ENCODE peak calls at places on chromosomes 6 and 20, in four cellular contexts. R, F, G and X are unnamed samples.

GRCh38 chr6:125027287-125027686 is 65.0 kb downstream of the RNF217 start:
- DNase-seq in R (no peak), F (no peak), G (no peak), X (no peak)

GRCh38 chr6:24910850-24911712 is 24.7 kb downstream of the RIPOR2 start:
- DNase-seq in R (peak), F (no peak), G (peak), X (no peak)

GRCh38 chr20:428658-429200 is 20.6 kb downstream of the RBCK1 start:
- DNase-seq in R (no peak), F (no peak), G (peak), X (no peak)

GRCh38 chr20:3209023-3209945 is at the start of gene ITPA:
- DNase-seq in R (peak), F (peak), G (peak), X (peak)

GRCh38 chr6:84459401-84459800 is 232.0 kb upstream of the CEP162 start:
- DNase-seq in R (no peak), F (no peak), G (no peak), X (no peak)

GRCh38 chr20:41969656-41970055 is 351.5 kb upstream of the CHD6 start:
- DNase-seq in R (no peak), F (no peak), G (no peak), X (no peak)

GRCh38 chr6:155374681-155375080 is 60.4 kb upstream of the TFB1M start:
- DNase-seq in R (no peak), F (no peak), G (no peak), X (no peak)

GRCh38 chr20:46211331-46211722 is 93.2 kb downstream of the CD40 start:
- DNase-seq in R (no peak), F (no peak), G (no peak), X (no peak)

GRCh38 chr6:48766349-48766748 is 655.4 kb upstream of the PTCHD4 start:
- DNase-seq in R (no peak), F (no peak), G (no peak), X (peak)

GRCh38 chr6:41655706-41656668 is 17.7 kb downstream of the MDFI start:
- DNase-seq in R (no peak), F (no peak), G (no peak), X (no peak)

GRCh38 chr20:62406635-62407176 is 379 bp downstream of the CABLES2 start:
- DNase-seq in R (no peak), F (peak), G (no peak), X (peak)

GRCh38 chr6:23180504-23181293 is 611.3 kb downstream of the HDGFL1 start:
- DNase-seq in R (peak), F (no peak), G (no peak), X (no peak)

GRCh38 chr20:51826372-51826771 is 24.1 kb upstream of the SALL4 start:
- DNase-seq in R (no peak), F (no peak), G (no peak), X (no peak)

GRCh38 chr6:153172815-153173214 is 41.7 kb upstream of the RGS17 start:
- DNase-seq in R (no peak), F (no peak), G (no peak), X (no peak)

GRCh38 chr20:59972037-59972801 is 14.0 kb downstream of the CDH26 start:
- DNase-seq in R (no peak), F (no peak), G (no peak), X (no peak)

GRCh38 chr6:114281496-114281895 is 61.3 kb downstream of the HS3ST5 start:
- DNase-seq in R (no peak), F (no peak), G (no peak), X (no peak)

GRCh38 chr20:14986026-14986655 is 648.7 kb upstream of the FLRT3 start:
- DNase-seq in R (no peak), F (no peak), G (no peak), X (peak)

GRCh38 chr6:118283759-118284158 is 264.3 kb upstream of the PLN start:
- DNase-seq in R (peak), F (peak), G (peak), X (peak)

DNA sequence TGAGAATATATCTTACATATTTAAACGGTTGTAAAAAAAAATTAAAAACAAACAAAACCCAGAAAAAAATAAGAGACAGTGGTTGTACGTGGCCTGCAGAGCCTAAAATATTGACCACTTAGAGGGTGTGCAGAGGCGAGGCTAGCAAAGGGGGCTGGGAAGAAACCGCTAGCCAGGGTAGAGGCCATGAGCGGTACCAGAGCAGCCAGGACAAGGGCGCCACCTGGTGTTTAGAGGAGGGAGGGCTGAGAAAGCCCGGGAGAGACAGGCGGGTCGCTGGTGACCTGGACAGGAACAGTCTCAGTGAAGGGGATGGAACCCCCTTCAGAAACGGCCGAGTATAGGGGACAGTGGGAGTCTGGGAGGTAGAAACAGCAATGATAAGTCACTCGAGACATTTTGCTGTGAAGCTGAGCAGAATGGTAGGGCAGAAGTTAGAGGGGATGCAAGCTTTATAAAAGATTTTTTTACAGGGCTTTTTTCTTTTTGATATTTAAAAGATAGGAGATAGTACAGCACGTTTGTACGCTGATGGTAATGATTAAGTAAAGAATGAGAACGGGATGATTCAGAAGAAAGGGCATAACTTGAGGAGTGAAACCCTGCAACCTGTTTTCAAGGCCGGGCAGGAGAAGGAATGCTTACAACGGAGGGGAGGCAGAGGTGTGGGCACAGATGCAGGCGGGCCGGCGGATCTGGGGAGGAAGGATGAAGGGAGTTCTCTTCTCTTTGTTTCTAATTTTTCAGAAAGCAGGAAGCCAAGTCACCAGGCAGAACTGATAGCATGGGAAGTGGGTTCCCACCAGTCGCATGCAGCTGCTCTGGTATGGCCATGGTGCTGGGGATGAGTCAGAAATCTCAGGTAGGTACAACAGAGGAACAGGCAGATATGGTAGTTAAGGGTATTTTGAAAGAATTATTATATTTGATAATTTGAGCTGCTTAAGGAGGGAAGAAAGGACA is 76.2 kb downstream of the FAM229B start:
- DNase-seq in R (peak), F (peak), G (peak), X (peak)
- TF ChIP-seq ELF4 in R (no peak), F (no peak), G (no peak), X (no peak)

GRCh38 chr20:24878657-24879056 is 70.4 kb upstream of the CST7 start:
- DNase-seq in R (no peak), F (no peak), G (no peak), X (no peak)
- TF ChIP-seq ELF4 in R (no peak), F (no peak), G (no peak), X (no peak)

DNA sequence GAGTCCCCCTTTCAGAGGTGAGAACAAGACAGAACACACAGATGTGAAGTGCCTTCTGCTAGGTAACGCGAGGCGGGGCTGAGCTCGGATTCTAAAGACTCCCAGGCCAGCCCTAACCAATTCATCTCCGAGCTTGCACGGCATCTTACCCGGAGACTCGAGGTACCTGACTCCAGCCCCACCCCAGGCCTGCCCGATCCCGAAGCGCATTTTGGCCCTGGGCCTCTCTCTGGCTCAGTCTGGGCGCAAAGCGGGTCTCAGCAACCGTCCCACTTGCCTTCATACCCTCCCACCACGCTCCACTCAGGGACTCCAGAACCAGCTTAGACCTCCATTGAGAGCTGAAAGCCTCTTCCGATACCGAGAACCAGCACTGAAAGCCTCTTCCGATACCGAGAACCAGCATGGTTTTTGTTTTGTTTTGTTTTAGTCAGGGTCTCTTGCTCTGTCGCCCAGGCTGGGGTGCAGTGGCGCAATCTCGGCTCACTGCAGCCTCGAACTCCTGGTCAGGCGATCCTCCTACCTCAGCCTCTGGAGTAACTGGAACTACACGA is 661 bp upstream of the DYNLRB1 start:
- DNase-seq in R (peak), F (peak), G (peak), X (peak)
- TF ChIP-seq ELF4 in R (no peak), F (no peak), G (no peak), X (no peak)

GRCh38 chr6:163554032-163554431 is 139.5 kb downstream of the QKI start:
- DNase-seq in R (no peak), F (no peak), G (no peak), X (no peak)

GRCh38 chr6:163554663-163555062 is 140.1 kb downstream of the QKI start:
- DNase-seq in R (peak), F (peak), G (peak), X (peak)
- TF ChIP-seq ELF4 in R (no peak), F (no peak), G (no peak), X (no peak)

DNA sequence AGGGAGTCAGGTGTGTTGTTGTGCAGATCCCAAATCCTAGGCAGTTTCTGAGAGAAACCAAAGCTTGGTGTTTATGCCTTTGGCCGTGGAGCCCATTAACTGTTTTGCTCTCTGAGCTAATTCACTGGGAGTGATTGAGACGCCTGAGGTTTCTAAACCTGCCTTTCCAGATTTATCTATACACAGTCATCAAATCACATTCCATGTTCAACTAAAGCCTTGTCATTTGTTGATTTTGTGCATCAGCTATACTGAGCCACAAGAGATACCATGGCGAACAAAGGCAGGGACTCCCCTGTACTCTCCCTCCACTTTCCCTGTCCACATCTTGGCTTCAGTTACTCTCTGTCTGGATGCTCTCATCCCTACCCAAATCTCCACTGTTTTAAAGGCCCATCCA is 229.7 kb upstream of the PMEPA1 start:
- DNase-seq in R (no peak), F (no peak), G (no peak), X (no peak)
- TF ChIP-seq ELF4 in R (no peak), F (no peak), G (no peak), X (no peak)

GRCh38 chr6:6461138-6461537 is 127.4 kb upstream of the LY86 start:
- DNase-seq in R (no peak), F (no peak), G (no peak), X (no peak)
- TF ChIP-seq ELF4 in R (no peak), F (no peak), G (no peak), X (no peak)

DNA sequence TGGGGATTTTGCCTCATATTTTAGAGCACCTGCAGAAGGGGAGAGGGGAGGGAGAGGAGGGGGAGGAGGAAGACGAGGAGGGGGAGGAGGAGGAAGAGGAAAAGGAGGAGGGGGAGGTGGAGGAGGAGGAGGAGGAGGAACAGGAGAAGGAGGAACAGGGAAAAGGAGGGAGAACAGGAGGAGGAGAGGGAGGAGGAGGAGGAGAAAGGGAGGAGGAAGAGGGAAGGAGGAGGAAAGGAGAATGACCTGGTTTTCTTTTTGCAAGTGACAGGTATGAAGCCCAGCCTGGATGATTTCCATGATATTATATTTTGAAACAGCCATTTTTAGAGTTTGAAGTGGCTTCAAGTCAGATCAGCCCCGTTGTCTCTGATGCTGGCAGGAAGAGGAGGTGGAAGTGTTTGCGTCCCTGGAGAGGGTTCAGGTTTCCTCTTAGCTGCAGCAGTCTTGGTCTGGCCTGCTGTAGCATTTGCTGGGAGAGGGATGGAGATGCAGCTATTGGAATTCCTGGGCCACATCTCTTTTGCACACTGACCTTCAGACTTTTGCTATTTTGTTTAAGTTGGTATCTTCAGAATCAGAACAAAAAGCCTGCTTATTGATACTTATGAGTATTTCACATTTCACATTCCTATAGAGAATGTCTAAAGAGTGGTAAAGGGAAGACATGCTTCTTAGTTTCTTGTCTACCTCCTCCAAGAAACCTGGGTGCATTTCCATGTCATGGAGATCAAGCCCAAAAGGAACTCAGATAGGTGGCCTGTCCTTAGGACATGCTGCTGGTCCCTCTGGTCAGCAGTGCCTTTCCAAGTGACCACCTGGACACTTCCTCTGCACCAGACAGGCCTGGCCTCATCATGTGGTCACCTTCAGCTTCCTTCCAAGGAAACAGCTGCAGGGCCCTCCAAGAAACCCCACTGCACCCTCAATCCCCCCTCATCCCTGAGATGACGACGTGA is 54.3 kb upstream of the IYD start:
- DNase-seq in R (no peak), F (no peak), G (no peak), X (no peak)
- TF ChIP-seq ELF4 in R (no peak), F (no peak), G (no peak), X (no peak)

GRCh38 chr6:140661691-140662090 is 1287.2 kb upstream of the CITED2 start:
- DNase-seq in R (no peak), F (no peak), G (no peak), X (no peak)
- TF ChIP-seq ELF4 in R (no peak), F (no peak), G (no peak), X (no peak)

GRCh38 chr6:20403766-20404640 is 2.3 kb downstream of the E2F3 start:
- DNase-seq in R (peak), F (peak), G (no peak), X (peak)
- TF ChIP-seq ELF4 in R (no peak), F (no peak), G (no peak), X (no peak)

DNA sequence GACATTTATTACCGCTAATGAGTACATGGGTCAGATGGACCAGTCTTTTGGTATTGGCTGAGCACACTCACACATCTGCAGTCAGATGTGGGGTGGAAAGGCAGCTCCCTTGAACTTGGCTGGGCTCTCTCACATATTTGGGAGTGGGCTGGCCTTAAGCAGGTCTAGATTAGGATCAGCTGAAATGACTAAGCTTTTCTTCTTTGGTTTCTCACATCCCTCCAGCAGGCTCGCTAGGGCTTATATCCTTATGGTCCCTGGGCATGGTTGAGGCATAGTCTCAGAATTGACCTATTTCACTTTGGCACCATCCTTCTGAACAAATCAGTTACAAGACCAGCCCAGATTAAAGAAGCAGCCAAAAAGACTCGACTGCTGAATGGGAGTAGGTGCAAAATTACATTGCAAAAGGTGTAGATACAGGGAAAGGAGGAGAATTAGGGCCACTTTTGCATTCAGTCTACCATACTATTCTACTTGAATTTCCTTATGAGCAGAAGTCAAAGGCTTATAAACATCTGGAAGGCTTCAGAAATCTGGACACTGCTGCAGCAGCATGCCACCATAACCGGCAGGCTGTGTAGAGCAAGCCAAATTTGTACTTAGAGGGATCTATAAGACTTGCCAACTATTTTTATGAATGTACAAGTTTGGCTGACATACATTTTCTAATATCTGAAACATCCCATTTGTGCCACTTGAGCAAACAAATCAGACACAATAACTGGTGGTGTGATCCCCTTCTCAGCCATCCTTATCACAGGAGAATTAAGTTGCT is 14.2 kb upstream of the PLCB1 start:
- DNase-seq in R (no peak), F (no peak), G (no peak), X (no peak)
- TF ChIP-seq ELF4 in R (no peak), F (no peak), G (no peak), X (no peak)